ENCODE peak calls at places on chromosomes 4 and X, in five cellular contexts. P is H9, J is heart left ventricle, U is SK-N-SH, A is psoas muscle. X is an unnamed sample.

GRCh38 chr4:173522874-173523395 is 7.1 kb downstream of the HAND2 start:
- DNase-seq in P (no peak), J (peak; percentile 73), U (no peak), A (no peak), X (peak; percentile 49)

GRCh38 chr4:114208747-114209146 is 229.3 kb upstream of the ARSJ start:
- DNase-seq in P (no peak), J (no peak), U (no peak), A (no peak), X (no peak)

GRCh38 chr4:147011386-147011785 is 65.7 kb upstream of the TTC29 start:
- DNase-seq in P (no peak), J (no peak), U (no peak), A (no peak), X (no peak)

GRCh38 chr4:185911556-185912064 is 99.6 kb upstream of the SORBS2 start:
- DNase-seq in P (no peak), J (no peak), U (peak; percentile 71), A (no peak), X (no peak)

GRCh38 chr4:173525118-173526033 is 4.7 kb downstream of the HAND2 start:
- DNase-seq in P (peak; percentile 50), J (peak; percentile 79), U (peak; percentile 27), A (no peak), X (peak; percentile 78)

GRCh38 chrX:42992199-42992943 is 214.4 kb upstream of the PPP1R2C start:
- DNase-seq in P (no peak), J (no peak), U (no peak), A (no peak), X (no peak)

GRCh38 chr4:87624698-87625097 is 16.4 kb downstream of the DSPP start:
- DNase-seq in P (no peak), J (no peak), U (no peak), A (no peak), X (no peak)

GRCh38 chr4:113979157-113979972 is at the start of gene ARSJ:
- DNase-seq in P (peak; percentile 69), J (peak; percentile 71), U (peak; percentile 76), A (peak; percentile 67), X (peak; percentile 83)

GRCh38 chr4:20251796-20252655 is at the start of gene SLIT2:
- DNase-seq in P (peak; percentile 88), J (peak; percentile 84), U (peak; percentile 96), A (peak; percentile 90), X (peak; percentile 87)

GRCh38 chrX:10769165-10769564 is 148.8 kb upstream of the MID1 start:
- DNase-seq in P (no peak), J (no peak), U (peak; percentile 36), A (no peak), X (no peak)

GRCh38 chr4:74244049-74244448 is 64.2 kb upstream of the EPGN start:
- DNase-seq in P (no peak), J (no peak), U (no peak), A (no peak), X (no peak)

GRCh38 chr4:81504685-81505598 is 33.2 kb upstream of the RASGEF1B start:
- DNase-seq in P (no peak), J (peak; percentile 75), U (no peak), A (peak; percentile 75), X (peak; percentile 86)

GRCh38 chr4:84938316-84938715 is 28.2 kb downstream of the WDFY3 start:
- DNase-seq in P (no peak), J (no peak), U (no peak), A (no peak), X (no peak)

GRCh38 chrX:103398321-103398937 is 22.1 kb downstream of the BEX3 start:
- DNase-seq in P (no peak), J (no peak), U (no peak), A (no peak), X (no peak)

GRCh38 chr4:141900841-141901240 is 264.5 kb downstream of the IL15 start:
- DNase-seq in P (no peak), J (no peak), U (no peak), A (no peak), X (no peak)

GRCh38 chr4:74087481-74087880 is 11.5 kb downstream of the CXCL2 start:
- DNase-seq in P (no peak), J (no peak), U (no peak), A (no peak), X (no peak)

GRCh38 chr4:45741897-45742296 is 382.0 kb downstream of the GABRG1 start:
- DNase-seq in P (peak; percentile 34), J (no peak), U (no peak), A (no peak), X (no peak)

DNA sequence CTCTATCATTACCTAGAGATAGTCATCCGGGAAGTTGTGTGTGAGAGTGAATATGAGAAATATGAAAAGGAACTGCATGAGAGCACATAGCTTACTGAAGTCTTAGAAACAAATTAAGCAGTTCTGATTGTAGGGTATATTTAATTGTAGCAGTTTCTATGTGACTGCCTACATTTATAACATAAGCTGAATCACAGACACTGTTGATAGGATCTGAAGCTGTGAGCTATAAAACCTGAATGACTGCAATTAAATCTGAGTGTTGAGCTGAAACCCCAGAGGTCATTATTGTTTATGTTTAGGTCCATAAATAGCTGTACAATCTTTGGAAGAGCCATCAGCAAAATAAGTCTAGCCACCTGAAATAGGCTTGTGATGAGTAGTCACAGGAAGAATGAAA is 210.1 kb upstream of the CXCL13 start:
- DNase-seq in P (no peak), J (no peak), U (no peak), A (no peak), X (no peak)
- H3K27ac ChIP-seq in P (no peak overlapping the region), J (no peak overlapping the region), U (no peak overlapping the region), A (no peak overlapping the region), X (no peak overlapping the region)

DNA sequence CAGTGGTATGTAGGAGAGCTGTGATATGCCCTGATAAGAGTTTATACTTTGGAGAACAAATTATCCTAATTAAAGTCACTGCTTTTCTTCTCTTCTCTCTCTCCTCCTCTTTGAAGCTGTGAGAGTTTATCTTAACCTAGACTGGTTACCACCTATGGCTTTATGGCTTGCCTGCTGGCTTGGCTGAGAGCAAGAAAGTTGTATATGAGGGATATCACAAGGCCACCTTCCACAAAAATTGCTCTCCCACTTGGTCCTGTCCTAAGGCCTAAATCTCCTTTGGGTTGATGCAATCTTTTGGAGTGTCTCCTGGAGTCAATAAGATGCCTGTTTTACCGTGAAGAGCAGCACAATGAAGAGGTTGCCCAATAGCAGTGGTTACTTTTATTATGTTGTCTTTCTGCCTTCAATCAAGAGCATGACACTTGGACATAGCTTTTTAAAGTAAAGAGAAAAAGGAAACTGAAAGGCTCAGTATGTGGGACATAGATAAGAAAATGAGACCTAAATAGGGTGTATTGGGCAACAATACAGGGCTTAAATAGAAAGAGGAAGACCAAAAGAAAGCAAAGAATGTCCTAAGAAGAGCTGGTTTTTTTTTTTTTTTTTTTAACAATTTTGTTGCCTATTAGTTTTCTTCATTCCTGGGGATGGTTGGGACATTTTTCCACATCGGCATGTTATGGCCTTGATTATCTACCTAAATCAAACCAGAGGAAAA is 9.2 kb downstream of the GUCY1A1 start:
- DNase-seq in P (no peak), J (no peak), U (no peak), A (no peak), X (no peak)
- H3K4me1 ChIP-seq in P (no peaks in the 10 kb centered on the region), J (peaks cover 81% of the 10 kb centered on the region), U (no peaks in the 10 kb centered on the region), A (no peaks in the 10 kb centered on the region), X (no peaks in the 10 kb centered on the region)

DNA sequence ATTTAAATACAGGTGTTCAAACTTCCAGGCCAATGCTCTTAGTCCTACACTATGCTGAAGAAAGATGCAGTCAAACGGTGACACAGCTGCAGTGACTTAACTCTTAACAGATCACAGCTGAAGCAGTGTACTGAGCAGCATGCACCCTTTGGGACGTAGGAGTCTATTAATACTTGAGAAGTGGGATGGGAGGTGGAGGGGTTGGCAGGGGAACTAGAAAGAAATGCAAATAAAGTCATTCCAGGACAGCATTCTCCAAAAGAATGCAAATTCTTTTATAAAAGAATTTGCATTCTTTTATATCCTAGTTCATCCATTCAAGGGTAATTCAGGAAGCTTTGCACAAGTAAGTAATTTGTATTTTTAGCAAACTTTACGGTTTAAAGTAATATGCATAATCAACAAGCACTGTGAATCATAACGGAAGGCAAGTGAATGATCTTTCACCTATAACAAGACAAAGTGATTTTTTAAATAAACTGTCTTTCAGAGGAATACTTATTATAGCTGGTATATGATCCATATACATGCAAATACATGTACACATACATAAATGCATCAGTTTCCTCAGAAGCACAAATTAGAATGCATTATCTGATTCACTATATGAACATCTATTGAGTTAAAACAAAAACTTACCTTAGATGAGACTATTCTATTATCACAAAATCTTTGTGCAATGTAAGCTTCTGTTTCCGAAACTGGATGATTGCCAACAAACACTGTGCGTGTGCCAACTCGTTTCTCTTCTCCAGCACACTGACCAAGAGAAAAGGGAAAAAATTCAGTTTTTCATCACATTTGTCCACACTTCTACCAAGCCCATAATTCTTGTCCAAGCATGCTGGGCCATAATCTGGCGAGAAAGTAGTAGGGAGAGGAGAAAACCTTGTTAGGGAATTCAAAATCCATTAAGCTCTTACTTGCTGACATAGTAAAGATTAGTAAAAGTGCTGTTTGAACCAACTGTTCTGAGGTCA is 106.5 kb downstream of the ATP11C start:
- DNase-seq in P (no peak), J (no peak), U (no peak), A (no peak), X (no peak)
- H3K27ac ChIP-seq in P (no peak overlapping the region), J (no peak overlapping the region), U (peak overlapping the region; percentile 53), A (no peak overlapping the region), X (no peak overlapping the region)

GRCh38 chrX:76026292-76026691 is 146.6 kb upstream of the PBDC1 start:
- DNase-seq in P (no peak), J (no peak), U (no peak), A (no peak), X (no peak)
- H3K4me1 ChIP-seq in P (no peaks in the 10 kb centered on the region), J (no peaks in the 10 kb centered on the region), U (no peaks in the 10 kb centered on the region), A (no peaks in the 10 kb centered on the region), X (no peaks in the 10 kb centered on the region)

DNA sequence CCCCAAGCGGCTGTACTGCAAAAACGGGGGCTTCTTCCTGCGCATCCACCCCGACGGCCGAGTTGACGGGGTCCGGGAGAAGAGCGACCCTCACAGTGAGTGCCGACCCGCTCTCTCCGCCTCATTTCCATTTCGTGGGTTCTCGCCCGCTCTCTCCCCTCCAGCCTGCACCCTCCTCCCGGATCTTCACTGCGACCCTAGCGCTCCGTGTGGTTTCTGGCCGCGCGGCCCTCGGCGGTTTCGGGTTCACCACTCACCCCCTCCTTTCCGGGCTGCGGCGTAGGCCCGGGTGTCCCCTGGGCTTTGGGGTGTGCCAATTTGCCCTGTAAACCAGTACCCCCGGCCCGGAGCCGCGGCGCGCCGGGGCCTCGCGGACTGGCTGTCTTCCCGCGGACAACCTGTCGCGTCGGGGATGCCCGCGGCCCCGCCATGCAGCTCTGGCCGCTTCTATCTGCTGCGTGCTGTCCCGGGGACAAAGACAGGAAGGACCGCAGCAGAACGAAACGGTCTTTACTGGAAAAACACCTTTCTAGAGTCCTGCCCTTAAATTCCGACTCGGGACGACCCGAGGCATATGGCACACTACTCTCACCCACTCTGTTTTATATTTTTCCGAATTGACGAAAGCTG is 742 bp downstream of the FGF2 start:
- DNase-seq in P (no peak), J (peak; percentile 73), U (peak; percentile 92), A (peak; percentile 79), X (peak; percentile 68)
- H3K27ac ChIP-seq in P (peak overlapping the region; percentile 97), J (peak overlapping the region; percentile 93), U (peak overlapping the region; percentile 77), A (peak overlapping the region; percentile 62), X (peak overlapping the region; percentile 36)

DNA sequence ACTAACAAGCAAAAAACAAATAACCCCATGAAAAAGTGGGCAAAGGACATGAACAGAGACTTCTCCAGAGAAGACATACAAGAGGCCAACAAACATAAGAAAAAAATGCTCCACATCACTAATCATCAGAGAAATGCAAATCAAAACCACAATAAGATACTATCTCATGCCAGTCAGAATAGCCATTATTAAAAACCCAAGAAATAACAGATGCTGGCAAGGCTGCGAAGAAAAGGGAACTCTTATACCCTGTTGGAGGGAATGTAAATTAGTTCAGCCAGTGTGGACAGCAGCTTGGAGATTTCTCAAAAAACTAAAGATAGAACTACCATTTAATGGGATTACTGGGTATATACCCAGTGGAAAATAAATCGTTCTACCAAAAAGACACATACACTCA is 79.6 kb downstream of the MAPK10 start:
- DNase-seq in P (no peak), J (no peak), U (no peak), A (no peak), X (no peak)
- H3K4me1 ChIP-seq in P (no peaks in the 10 kb centered on the region), J (no peaks in the 10 kb centered on the region), U (no peaks in the 10 kb centered on the region), A (no peaks in the 10 kb centered on the region), X (no peaks in the 10 kb centered on the region)

GRCh38 chr4:148058160-148058859 is 326.4 kb downstream of the ARHGAP10 start:
- DNase-seq in P (no peak), J (no peak), U (no peak), A (no peak), X (no peak)
- H3K27ac ChIP-seq in P (no peak overlapping the region), J (peak overlapping the region; percentile 55), U (no peak overlapping the region), A (peak overlapping the region; percentile 91), X (peak overlapping the region; percentile 67)

X was measured in right cardiac atrium.